ENCODE peak calls at places on chromosomes 1 and 21, in six cellular contexts. One of them, this sample, is unnamed.

GRCh38 chr1:63868220-63868897 is 94.5 kb downstream of the ROR1 start:
- DNase-seq in psoas muscle: no peak
- DNase-seq in NCI-H2029: no peak
- DNase-seq in Ammon's horn: no peak
- DNase-seq in NCI-H510A: no peak
- DNase-seq in stimulated activated CD4-positive, alpha-beta T cell treated with anti-CD3 and anti-CD28 coated beads, TNF-alpha, amount 100 ng/mL, for 24 hours: no peak
- DNase-seq in this sample: no peak

GRCh38 chr1:182616130-182617074 is 12.2 kb upstream of the RGS16 start:
- DNase-seq in NCI-H2029: peak
- DNase-seq in stimulated activated CD4-positive, alpha-beta T cell treated with anti-CD3 and anti-CD28 coated beads, TNF-alpha, amount 100 ng/mL, for 24 hours: no peak
- DNase-seq in psoas muscle: peak
- DNase-seq in NCI-H510A: peak
- DNase-seq in Ammon's horn: peak
- DNase-seq in this sample: peak

GRCh38 chr1:34988147-34988546 is 3.0 kb upstream of the TMEM35B start:
- DNase-seq in NCI-H2029: no peak
- DNase-seq in NCI-H510A: no peak
- DNase-seq in psoas muscle: no peak
- DNase-seq in stimulated activated CD4-positive, alpha-beta T cell treated with anti-CD3 and anti-CD28 coated beads, TNF-alpha, amount 100 ng/mL, for 24 hours: no peak
- DNase-seq in Ammon's horn: no peak
- DNase-seq in this sample: no peak

GRCh38 chr1:205571747-205572146 is 60.1 kb downstream of the ELK4 start:
- DNase-seq in psoas muscle: no peak
- DNase-seq in Ammon's horn: no peak
- DNase-seq in stimulated activated CD4-positive, alpha-beta T cell treated with anti-CD3 and anti-CD28 coated beads, TNF-alpha, amount 100 ng/mL, for 24 hours: no peak
- DNase-seq in NCI-H2029: no peak
- DNase-seq in NCI-H510A: no peak
- DNase-seq in this sample: no peak

GRCh38 chr1:94382163-94382562 is 36.0 kb upstream of the ABCD3 start:
- DNase-seq in NCI-H510A: no peak
- DNase-seq in psoas muscle: no peak
- DNase-seq in NCI-H2029: peak
- DNase-seq in Ammon's horn: no peak
- DNase-seq in stimulated activated CD4-positive, alpha-beta T cell treated with anti-CD3 and anti-CD28 coated beads, TNF-alpha, amount 100 ng/mL, for 24 hours: no peak
- DNase-seq in this sample: no peak

GRCh38 chr1:168234846-168235547 is 9.2 kb downstream of the SFT2D2 start:
- DNase-seq in Ammon's horn: peak
- DNase-seq in psoas muscle: no peak
- DNase-seq in stimulated activated CD4-positive, alpha-beta T cell treated with anti-CD3 and anti-CD28 coated beads, TNF-alpha, amount 100 ng/mL, for 24 hours: no peak
- DNase-seq in NCI-H2029: peak
- DNase-seq in NCI-H510A: no peak
- DNase-seq in this sample: peak

GRCh38 chr21:34807146-34807880 is 138.5 kb downstream of the CLIC6 start:
- DNase-seq in Ammon's horn: no peak
- DNase-seq in NCI-H2029: no peak
- DNase-seq in stimulated activated CD4-positive, alpha-beta T cell treated with anti-CD3 and anti-CD28 coated beads, TNF-alpha, amount 100 ng/mL, for 24 hours: peak
- DNase-seq in psoas muscle: no peak
- DNase-seq in NCI-H510A: no peak
- DNase-seq in this sample: no peak

GRCh38 chr1:233641029-233641428 is 27.1 kb downstream of the KCNK1 start:
- DNase-seq in NCI-H2029: no peak
- DNase-seq in NCI-H510A: no peak
- DNase-seq in stimulated activated CD4-positive, alpha-beta T cell treated with anti-CD3 and anti-CD28 coated beads, TNF-alpha, amount 100 ng/mL, for 24 hours: no peak
- DNase-seq in Ammon's horn: no peak
- DNase-seq in psoas muscle: no peak
- DNase-seq in this sample: no peak

GRCh38 chr1:1315435-1315901 is 7.1 kb downstream of the PUSL1 start:
- DNase-seq in NCI-H510A: peak
- DNase-seq in psoas muscle: no peak
- DNase-seq in NCI-H2029: no peak
- DNase-seq in stimulated activated CD4-positive, alpha-beta T cell treated with anti-CD3 and anti-CD28 coated beads, TNF-alpha, amount 100 ng/mL, for 24 hours: no peak
- DNase-seq in Ammon's horn: no peak
- DNase-seq in this sample: no peak

GRCh38 chr21:14356771-14357170 is 26.2 kb downstream of the HSPA13 start:
- DNase-seq in psoas muscle: no peak
- DNase-seq in stimulated activated CD4-positive, alpha-beta T cell treated with anti-CD3 and anti-CD28 coated beads, TNF-alpha, amount 100 ng/mL, for 24 hours: no peak
- DNase-seq in NCI-H2029: no peak
- DNase-seq in NCI-H510A: no peak
- DNase-seq in Ammon's horn: no peak
- DNase-seq in this sample: no peak

GRCh38 chr1:3477241-3478109 is 23.0 kb downstream of the ARHGEF16 start:
- DNase-seq in NCI-H510A: no peak
- DNase-seq in stimulated activated CD4-positive, alpha-beta T cell treated with anti-CD3 and anti-CD28 coated beads, TNF-alpha, amount 100 ng/mL, for 24 hours: no peak
- DNase-seq in psoas muscle: no peak
- DNase-seq in NCI-H2029: no peak
- DNase-seq in Ammon's horn: no peak
- DNase-seq in this sample: no peak

GRCh38 chr1:237164406-237165352 is 122.7 kb downstream of the RYR2 start:
- DNase-seq in NCI-H510A: no peak
- DNase-seq in NCI-H2029: no peak
- DNase-seq in psoas muscle: no peak
- DNase-seq in stimulated activated CD4-positive, alpha-beta T cell treated with anti-CD3 and anti-CD28 coated beads, TNF-alpha, amount 100 ng/mL, for 24 hours: no peak
- DNase-seq in Ammon's horn: no peak
- DNase-seq in this sample: no peak

GRCh38 chr1:17711962-17712361 is 43.2 kb upstream of the ACTL8 start:
- DNase-seq in NCI-H510A: no peak
- DNase-seq in Ammon's horn: no peak
- DNase-seq in stimulated activated CD4-positive, alpha-beta T cell treated with anti-CD3 and anti-CD28 coated beads, TNF-alpha, amount 100 ng/mL, for 24 hours: no peak
- DNase-seq in NCI-H2029: no peak
- DNase-seq in psoas muscle: no peak
- DNase-seq in this sample: no peak